ENCODE peak calls at places on chromosomes 6 and 20, in nine cellular contexts. J, A, F, T, V, O, M, Z and U are unnamed samples.

GRCh38 chr6:12114055-12114503 is 102.0 kb downstream of the HIVEP1 start:
- DNase-seq in J (no peak), A (no peak), F (no peak), T (no peak), V (no peak), O (no peak), M (no peak), Z (no peak), U (no peak)

GRCh38 chr6:146785001-146785585 is 186.3 kb downstream of the ADGB start:
- DNase-seq in J (no peak), A (peak; percentile 22), F (peak; percentile 33), T (no peak), V (no peak), O (no peak), M (peak; percentile 58), Z (peak; percentile 75), U (peak; percentile 46)

GRCh38 chr6:169165561-169166300 is 87.9 kb downstream of the THBS2 start:
- DNase-seq in J (no peak), A (peak; percentile 33), F (no peak), T (no peak), V (no peak), O (peak; percentile 59), M (peak; percentile 36), Z (no peak), U (no peak)

GRCh38 chr20:18056174-18057105 is 1.3 kb downstream of the OVOL2 start:
- DNase-seq in J (no peak), A (peak; percentile 86), F (peak; percentile 76), T (no peak), V (peak; percentile 18), O (peak; percentile 52), M (peak; percentile 4), Z (peak; percentile 21), U (no peak)

GRCh38 chr6:136403166-136403980 is 113.7 kb upstream of the BCLAF1 start:
- DNase-seq in J (no peak), A (no peak), F (no peak), T (no peak), V (no peak), O (no peak), M (peak; percentile 90), Z (peak; percentile 89), U (peak; percentile 97)

GRCh38 chr6:152952866-152953509 is 29.9 kb downstream of the FBXO5 start:
- DNase-seq in J (no peak), A (no peak), F (peak; percentile 19), T (no peak), V (no peak), O (no peak), M (peak; percentile 50), Z (peak; percentile 51), U (peak; percentile 55)

GRCh38 chr6:156107514-156108150 is 652.0 kb upstream of the NOX3 start:
- DNase-seq in J (no peak), A (no peak), F (no peak), T (no peak), V (no peak), O (no peak), M (no peak), Z (no peak), U (no peak)

GRCh38 chr6:50520325-50520724 is 193.0 kb upstream of the TFAP2D start:
- DNase-seq in J (no peak), A (no peak), F (no peak), T (no peak), V (no peak), O (no peak), M (no peak), Z (no peak), U (no peak)

GRCh38 chr20:43921227-43921780 is 6.7 kb downstream of the TOX2 start:
- DNase-seq in J (no peak), A (no peak), F (no peak), T (no peak), V (no peak), O (no peak), M (no peak), Z (no peak), U (no peak)

GRCh38 chr6:43725643-43726580 is 38.3 kb upstream of the MRPS18A start:
- DNase-seq in J (no peak), A (no peak), F (no peak), T (no peak), V (no peak), O (no peak), M (no peak), Z (no peak), U (no peak)

GRCh38 chr6:138610816-138611215 is 111.5 kb upstream of the NHSL1 start:
- DNase-seq in J (no peak), A (no peak), F (no peak), T (no peak), V (no peak), O (no peak), M (no peak), Z (no peak), U (no peak)

GRCh38 chr20:8545212-8545611 is 413.1 kb downstream of the PLCB1 start:
- DNase-seq in J (no peak), A (no peak), F (no peak), T (no peak), V (no peak), O (no peak), M (no peak), Z (peak; percentile 9), U (no peak)

GRCh38 chr6:4351857-4352669 is 216.7 kb upstream of the ECI2 start:
- DNase-seq in J (peak; percentile 85), A (no peak), F (peak; percentile 46), T (peak; percentile 91), V (no peak), O (peak; percentile 90), M (peak; percentile 93), Z (peak; percentile 89), U (peak; percentile 85)

GRCh38 chr20:49768204-49769124 is 44.2 kb upstream of the SLC9A8 start:
- DNase-seq in J (no peak), A (peak; percentile 69), F (peak; percentile 68), T (no peak), V (no peak), O (peak; percentile 79), M (peak; percentile 94), Z (peak; percentile 100), U (peak; percentile 95)